ENCODE peak calls at places on chromosomes 7 and 10, in five cellular contexts. I is A549, J is SK-N-SH, D is nucleus accumbens, Q is NCI-H2029 treated with DMSO at 0.1 percent for 48 hours. B is an unnamed sample.
A peak's percentile ranks its signal among the peaks of the same experiment; 100 is the strongest.

GRCh38 chr10:109105725-109106124 is 817.6 kb downstream of the XPNPEP1 start:
- DNase-seq in Q (no peak), I (no peak), J (no peak), D (no peak), B (no peak)

GRCh38 chr7:83161851-83162401 is 758 bp downstream of the PCLO start:
- DNase-seq in D (no peak), I (no peak), Q (peak; percentile 54), J (no peak), B (no peak)

GRCh38 chr7:46671108-46671769 is 750.2 kb upstream of the IGFBP3 start:
- DNase-seq in D (no peak), I (no peak), J (no peak), Q (no peak), B (no peak)

GRCh38 chr10:113929522-113929921 is 75.1 kb downstream of the NHLRC2 start:
- DNase-seq in J (no peak), D (no peak), Q (no peak), I (no peak), B (no peak)

GRCh38 chr10:69061305-69062161 is 26.4 kb upstream of the SRGN start:
- DNase-seq in J (peak; percentile 21), I (peak; percentile 84), Q (no peak), D (no peak), B (peak; percentile 100)

GRCh38 chr7:43803865-43804264 is 45.4 kb downstream of the BLVRA start:
- DNase-seq in Q (no peak), I (no peak), J (no peak), D (no peak), B (no peak)

GRCh38 chr7:157955383-157955999 is 618.7 kb downstream of the DNAJB6 start:
- DNase-seq in I (no peak), Q (no peak), J (no peak), D (no peak), B (no peak)

GRCh38 chr7:124737760-124738159 is 27.8 kb downstream of the GPR37 start:
- DNase-seq in Q (no peak), J (no peak), D (no peak), I (no peak), B (no peak)

GRCh38 chr7:103851357-103851756 is 138.1 kb downstream of the RELN start:
- DNase-seq in J (no peak), D (no peak), I (no peak), Q (no peak), B (no peak)

GRCh38 chr7:41565655-41566054 is 137.2 kb downstream of the INHBA start:
- DNase-seq in J (no peak), D (no peak), I (no peak), Q (no peak), B (no peak)